ENCODE peak calls at places on chromosome 14, in five cellular contexts. A is Peyer's patch, G is WERI-Rb-1, D is cardiac muscle cell, Z is fibroblast of pulmonary artery. Y is an unnamed sample.

GRCh38 chr14:96168581-96168980 is 36.1 kb upstream of the BDKRB2 start:
- DNase-seq in A (no peak), G (no peak), D (no peak), Z (no peak), Y (no peak)

GRCh38 chr14:95240859-95241813 is 78.6 kb downstream of the CLMN start:
- DNase-seq in A (no peak), G (no peak), D (no peak), Z (no peak), Y (peak; percentile 43)

GRCh38 chr14:35480119-35480769 is 53.7 kb upstream of the INSM2 start:
- DNase-seq in A (no peak), G (no peak), D (peak; percentile 7), Z (peak; percentile 31), Y (no peak)

GRCh38 chr14:36317650-36318049 is 2.8 kb downstream of the MBIP start:
- DNase-seq in A (no peak), G (no peak), D (no peak), Z (no peak), Y (no peak)

GRCh38 chr14:37588667-37588955 is 6.4 kb downstream of the FOXA1 start:
- DNase-seq in A (no peak), G (no peak), D (no peak), Z (no peak), Y (no peak)

GRCh38 chr14:101034986-101035385 is 131.5 kb upstream of the RTL1 start:
- DNase-seq in A (peak; percentile 22), G (no peak), D (no peak), Z (no peak), Y (no peak)

GRCh38 chr14:75088566-75089373 is 19.3 kb downstream of the ZC2HC1C start:
- DNase-seq in A (peak; percentile 47), G (peak; percentile 47), D (peak; percentile 71), Z (peak; percentile 76), Y (peak; percentile 65)

GRCh38 chr14:35158951-35159653 is 36.8 kb downstream of the PRORP start:
- DNase-seq in A (no peak), G (no peak), D (peak; percentile 28), Z (peak; percentile 26), Y (peak; percentile 65)

GRCh38 chr14:106802413-106803364 is 1276.3 kb downstream of the TMEM121 start:
- DNase-seq in A (peak; percentile 61), G (peak; percentile 51), D (no peak), Z (no peak), Y (no peak)

GRCh38 chr14:68473050-68473449 is 319.8 kb downstream of the ZFP36L1 start:
- DNase-seq in A (no peak), G (no peak), D (no peak), Z (no peak), Y (no peak)

GRCh38 chr14:51783765-51784164 is 76.6 kb upstream of the GNG2 start:
- DNase-seq in A (no peak), G (no peak), D (peak; percentile 72), Z (peak; percentile 79), Y (peak; percentile 56)

GRCh38 chr14:88834883-88835431 is 10.5 kb downstream of the TTC8 start:
- DNase-seq in A (no peak), G (no peak), D (peak; percentile 29), Z (peak; percentile 37), Y (peak; percentile 41)

GRCh38 chr14:55976619-55977018 is 141.6 kb upstream of the PELI2 start:
- DNase-seq in A (no peak), G (no peak), D (peak; percentile 31), Z (peak; percentile 52), Y (no peak)

GRCh38 chr14:19920021-19920657 is at the start of gene OR4K5:
- DNase-seq in A (no peak), G (no peak), D (no peak), Z (no peak), Y (no peak)

GRCh38 chr14:33539918-33540357 is 410.9 kb downstream of the EGLN3 start:
- DNase-seq in A (no peak), G (no peak), D (peak; percentile 15), Z (peak; percentile 50), Y (no peak)

GRCh38 chr14:31994391-31995033 is 82.6 kb upstream of the ARHGAP5 start:
- DNase-seq in A (no peak), G (no peak), D (no peak), Z (no peak), Y (no peak)

GRCh38 chr14:24183014-24183481 is 5.6 kb downstream of the IPO4 start:
- DNase-seq in A (no peak), G (no peak), D (no peak), Z (no peak), Y (no peak)

GRCh38 chr14:84234281-84234680 is 1295.7 kb upstream of the FLRT2 start:
- DNase-seq in A (no peak), G (no peak), D (peak; percentile 3), Z (no peak), Y (no peak)

GRCh38 chr14:36659010-36659821 is 2.4 kb upstream of the PAX9 start:
- DNase-seq in A (no peak), G (no peak), D (no peak), Z (no peak), Y (no peak)

GRCh38 chr14:92325835-92326234 is 2.9 kb downstream of the SLC24A4 start:
- DNase-seq in A (no peak), G (peak; percentile 49), D (no peak), Z (no peak), Y (no peak)

GRCh38 chr14:67623114-67623513 is 3.4 kb downstream of the ARG2 start:
- DNase-seq in A (no peak), G (no peak), D (peak; percentile 56), Z (peak; percentile 72), Y (peak; percentile 76)

GRCh38 chr14:48350971-48351370 is 675.6 kb upstream of the MDGA2 start:
- DNase-seq in A (no peak), G (no peak), D (no peak), Z (no peak), Y (peak; percentile 25)

GRCh38 chr14:69500736-69501135 is 16.2 kb downstream of the PLEKHD1 start:
- DNase-seq in A (no peak), G (no peak), D (no peak), Z (no peak), Y (no peak)

GRCh38 chr14:41825622-41826021 is 218.9 kb downstream of the LRFN5 start:
- DNase-seq in A (no peak), G (no peak), D (no peak), Z (no peak), Y (no peak)

DNA sequence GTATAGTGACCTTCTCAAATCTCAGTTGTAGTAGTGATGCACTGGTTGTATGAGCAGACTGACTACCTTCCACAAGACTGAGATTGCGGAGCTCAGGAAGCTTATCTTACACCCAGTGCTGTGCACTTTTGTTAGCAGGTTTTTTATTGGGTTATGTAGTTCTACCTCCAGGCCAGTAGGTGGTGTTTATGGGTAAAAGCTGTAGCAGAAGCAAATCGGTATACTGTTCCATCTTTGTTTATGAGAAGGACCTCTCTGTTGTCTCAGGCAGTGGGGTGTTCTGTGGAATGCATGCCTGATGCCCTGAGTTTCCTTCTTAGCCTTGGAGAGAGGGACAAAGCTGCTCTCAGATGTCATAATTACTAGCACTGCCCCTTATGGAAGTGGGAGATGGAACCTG is 217.8 kb downstream of the LRFN5 start:
- DNase-seq in A (no peak), G (no peak), D (no peak), Z (no peak), Y (no peak)
- TF ChIP-seq CTCF in A (no peak), G (peak; percentile 22), D (no peak), Z (no peak), Y (peak; percentile 14)

DNA sequence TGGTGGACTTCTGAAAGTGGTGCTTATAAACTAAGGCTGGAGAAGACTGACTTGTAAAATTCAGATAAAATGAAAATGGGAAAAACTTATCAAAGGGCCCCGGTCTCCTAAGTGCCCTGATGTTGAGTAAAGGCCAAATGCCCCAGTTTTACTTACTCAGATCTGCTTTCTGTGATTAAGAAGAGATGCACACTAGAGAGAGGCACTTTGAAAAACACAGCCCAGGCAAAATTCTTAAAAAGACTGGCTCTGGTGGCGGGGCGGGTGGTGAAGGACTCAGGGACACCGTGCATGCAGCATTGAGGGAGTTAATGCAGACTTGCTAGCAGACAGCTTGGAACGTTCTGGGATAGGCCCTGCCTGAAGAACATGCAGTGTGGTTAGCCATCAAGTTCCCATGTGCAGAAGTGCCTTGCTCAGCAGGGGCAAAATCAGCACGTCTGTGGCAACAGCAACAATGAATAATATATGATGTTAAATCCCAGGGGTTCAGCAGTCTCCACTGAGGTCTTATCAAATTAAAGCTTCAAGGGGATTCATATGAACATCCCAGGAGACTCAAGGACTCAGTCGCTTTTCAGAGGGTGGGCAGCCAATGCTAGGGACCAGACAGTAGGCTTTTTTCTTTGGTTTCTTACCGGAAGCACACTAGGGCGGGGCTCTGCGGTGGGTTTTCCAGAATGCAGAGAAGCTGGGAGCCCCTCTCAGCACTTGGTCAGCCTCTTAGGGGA is 105.0 kb downstream of the DAD1 start:
- DNase-seq in A (no peak), G (no peak), D (peak; percentile 48), Z (no peak), Y (no peak)
- H3K4me3 ChIP-seq in A (peak overlapping the region; percentile 1), G (no peak overlapping the region), D (no peak overlapping the region), Z (no peak overlapping the region), Y (no peak overlapping the region)

GRCh38 chr14:73460691-73461127 is 2.4 kb upstream of the NUMB start:
- DNase-seq in A (no peak), G (no peak), D (peak; percentile 74), Z (peak; percentile 84), Y (peak; percentile 51)

GRCh38 chr14:73457050-73457934 is 1.1 kb downstream of the NUMB start:
- DNase-seq in A (peak; percentile 72), G (peak; percentile 28), D (peak; percentile 26), Z (no peak), Y (no peak)

GRCh38 chr14:73455294-73455693 is 3.1 kb downstream of the NUMB start:
- DNase-seq in A (no peak), G (no peak), D (no peak), Z (no peak), Y (no peak)

GRCh38 chr14:73457935-73458218 is 469 bp downstream of the NUMB start:
- DNase-seq in A (no peak), G (peak; percentile 48), D (no peak), Z (no peak), Y (no peak)

DNA sequence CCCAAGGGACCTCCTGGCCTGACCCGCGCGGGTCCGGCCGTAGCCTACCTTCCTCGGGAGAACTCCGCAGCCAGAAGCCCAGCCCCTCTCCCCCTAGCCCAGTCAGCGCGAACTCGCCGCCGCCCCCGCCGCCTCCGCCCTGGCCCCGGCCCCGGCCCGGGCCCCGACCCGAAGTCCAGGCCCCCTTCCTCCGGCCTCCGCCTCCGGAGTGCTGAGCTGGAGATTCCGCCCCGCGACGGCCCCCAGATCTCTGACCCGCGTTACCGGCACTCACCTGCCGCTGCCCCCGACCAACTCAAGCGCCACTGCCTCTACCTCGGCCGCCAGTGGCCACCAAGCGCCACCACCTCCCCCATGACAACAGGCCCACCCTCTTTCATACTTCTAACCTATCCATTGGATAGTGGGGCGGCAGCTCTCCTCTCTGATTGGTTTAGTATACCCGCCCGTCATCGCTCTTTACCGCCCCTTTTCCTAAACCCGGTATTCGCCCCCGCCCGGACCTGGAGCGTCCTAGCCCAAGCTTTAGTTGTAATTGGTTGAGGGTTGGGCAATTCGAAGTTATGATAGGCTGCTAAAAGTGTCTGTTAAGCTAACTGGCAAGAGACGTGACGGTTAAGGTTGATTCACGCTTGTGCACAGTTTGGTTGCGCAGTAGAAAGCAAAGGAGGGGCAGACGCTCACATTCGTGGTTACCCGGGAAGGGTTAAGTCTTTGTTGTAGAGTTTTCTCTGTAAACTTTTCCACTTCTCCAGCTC is at the start of gene NUMB:
- DNase-seq in A (peak; percentile 94), G (peak; percentile 99), D (peak; percentile 100), Z (peak; percentile 100), Y (peak; percentile 100)
- TF ChIP-seq CTCF in A (peak; percentile 37), G (peak; percentile 12), D (no peak), Z (no peak), Y (no peak)

DNA sequence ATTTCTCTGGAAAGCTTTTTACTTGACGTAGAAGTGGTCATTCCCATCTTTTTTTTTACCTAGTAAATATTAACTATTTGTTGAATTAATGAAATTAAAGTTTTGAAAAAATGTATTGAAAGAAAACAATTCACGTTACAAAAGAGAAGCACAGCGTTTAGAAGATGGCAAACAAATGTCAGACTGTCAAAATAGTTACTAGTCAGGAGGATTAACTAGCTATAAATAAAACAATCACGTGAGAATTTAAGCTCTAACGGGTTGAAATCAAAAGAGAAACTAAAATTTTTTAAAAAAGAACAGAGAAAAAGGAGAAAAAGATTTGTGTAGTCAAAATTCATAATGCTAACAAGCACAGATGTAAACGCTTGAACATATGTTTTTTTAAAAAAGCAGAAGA is 26.4 kb downstream of the DDHD1 start:
- DNase-seq in A (no peak), G (no peak), D (no peak), Z (no peak), Y (peak; percentile 49)
- H3K4me3 ChIP-seq in A (no peak overlapping the region), G (no peak overlapping the region), D (no peak overlapping the region), Z (no peak overlapping the region), Y (peak overlapping the region; percentile 23)

Y was measured in fibroblast of villous mesenchyme.